ENCODE peak calls at places on chromosomes 5 and 9, in six cellular contexts. One of them, this sample, is unnamed.

GRCh38 chr5:83564069-83564749 is 92.7 kb downstream of the VCAN start:
- DNase-seq in K562: peak; percentile 42
- DNase-seq in neuronal stem cell: peak; percentile 21
- DNase-seq in mammary epithelial cell: peak; percentile 21
- DNase-seq in GM23248: peak; percentile 58
- DNase-seq in HCT116: peak; percentile 35
- DNase-seq in this sample: peak; percentile 58

GRCh38 chr5:142506756-142507155 is 179.1 kb downstream of the FGF1 start:
- DNase-seq in mammary epithelial cell: no peak
- DNase-seq in HCT116: no peak
- DNase-seq in neuronal stem cell: no peak
- DNase-seq in K562: no peak
- DNase-seq in GM23248: peak; percentile 41
- DNase-seq in this sample: no peak

GRCh38 chr9:87891754-87892153 is 9.1 kb downstream of the SPATA31E1 start:
- DNase-seq in HCT116: no peak
- DNase-seq in GM23248: peak; percentile 41
- DNase-seq in mammary epithelial cell: no peak
- DNase-seq in neuronal stem cell: no peak
- DNase-seq in K562: no peak
- DNase-seq in this sample: no peak

GRCh38 chr5:179115307-179115706 is 55.1 kb downstream of the ZNF354C start:
- DNase-seq in neuronal stem cell: no peak
- DNase-seq in GM23248: no peak
- DNase-seq in mammary epithelial cell: no peak
- DNase-seq in K562: no peak
- DNase-seq in HCT116: no peak
- DNase-seq in this sample: no peak

GRCh38 chr5:93609756-93610155 is 26.7 kb downstream of the NR2F1 start:
- DNase-seq in HCT116: no peak
- DNase-seq in GM23248: no peak
- DNase-seq in mammary epithelial cell: no peak
- DNase-seq in neuronal stem cell: no peak
- DNase-seq in K562: no peak
- DNase-seq in this sample: no peak

GRCh38 chr5:53003144-53003543 is 14.0 kb downstream of the ITGA2 start:
- DNase-seq in GM23248: no peak
- DNase-seq in K562: no peak
- DNase-seq in mammary epithelial cell: no peak
- DNase-seq in HCT116: no peak
- DNase-seq in neuronal stem cell: no peak
- DNase-seq in this sample: no peak

GRCh38 chr5:154162475-154163217 is 27.9 kb upstream of the GALNT10 start:
- DNase-seq in K562: no peak
- DNase-seq in neuronal stem cell: no peak
- DNase-seq in HCT116: no peak
- DNase-seq in mammary epithelial cell: no peak
- DNase-seq in GM23248: no peak
- DNase-seq in this sample: peak; percentile 41

GRCh38 chr5:138686668-138687067 is 66.6 kb upstream of the CTNNA1 start:
- DNase-seq in neuronal stem cell: no peak
- DNase-seq in HCT116: no peak
- DNase-seq in K562: no peak
- DNase-seq in GM23248: no peak
- DNase-seq in mammary epithelial cell: peak; percentile 53
- DNase-seq in this sample: no peak

GRCh38 chr9:75482566-75482965 is 394.3 kb downstream of the OSTF1 start:
- DNase-seq in neuronal stem cell: no peak
- DNase-seq in HCT116: no peak
- DNase-seq in K562: no peak
- DNase-seq in GM23248: no peak
- DNase-seq in mammary epithelial cell: no peak
- DNase-seq in this sample: no peak

GRCh38 chr5:144187699-144188294 is 17.1 kb downstream of the KCTD16 start:
- DNase-seq in K562: no peak
- DNase-seq in HCT116: no peak
- DNase-seq in mammary epithelial cell: peak; percentile 83
- DNase-seq in GM23248: peak; percentile 97
- DNase-seq in neuronal stem cell: no peak
- DNase-seq in this sample: peak; percentile 72

GRCh38 chr9:5910413-5911057 is 19.8 kb downstream of the MLANA start:
- DNase-seq in neuronal stem cell: no peak
- DNase-seq in K562: no peak
- DNase-seq in HCT116: no peak
- DNase-seq in GM23248: peak; percentile 23
- DNase-seq in mammary epithelial cell: peak; percentile 12
- DNase-seq in this sample: no peak

GRCh38 chr5:176742246-176743105 is 67.9 kb upstream of the UNC5A start:
- DNase-seq in HCT116: no peak
- DNase-seq in K562: no peak
- DNase-seq in GM23248: no peak
- DNase-seq in neuronal stem cell: no peak
- DNase-seq in mammary epithelial cell: no peak
- DNase-seq in this sample: no peak

GRCh38 chr5:42583322-42583721 is 160.1 kb downstream of the GHR start:
- DNase-seq in neuronal stem cell: peak; percentile 62
- DNase-seq in mammary epithelial cell: peak; percentile 78
- DNase-seq in K562: peak; percentile 69
- DNase-seq in HCT116: peak; percentile 37
- DNase-seq in GM23248: peak; percentile 63
- DNase-seq in this sample: peak; percentile 80

DNA sequence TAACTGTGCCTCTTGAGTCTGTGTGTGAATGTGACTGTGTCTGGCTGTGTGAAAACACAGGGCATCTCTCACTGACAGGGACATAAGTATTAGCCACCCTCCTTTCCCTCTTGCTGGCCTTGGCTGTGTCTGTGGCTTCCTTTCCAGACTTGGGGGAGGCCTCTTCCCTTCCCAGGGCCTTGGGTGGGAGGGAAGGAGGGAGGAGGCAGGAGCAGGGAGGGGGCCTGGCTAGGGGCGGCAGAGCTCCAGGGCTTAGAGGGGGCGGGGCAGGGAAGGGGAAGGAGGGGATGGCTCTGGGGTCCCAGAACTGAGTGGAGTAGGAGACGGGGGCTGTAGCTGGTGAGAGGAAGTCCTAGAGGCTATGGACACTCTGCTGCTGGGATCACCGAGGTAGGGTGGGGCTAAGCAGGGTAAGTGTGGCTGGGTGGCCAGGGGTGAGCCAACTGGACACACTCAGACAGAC is 1.7 kb downstream of the IL11RA start:
- DNase-seq in GM23248: peak; percentile 66
- DNase-seq in K562: peak; percentile 39
- DNase-seq in HCT116: no peak
- DNase-seq in neuronal stem cell: no peak
- DNase-seq in mammary epithelial cell: no peak
- DNase-seq in this sample: peak; percentile 67
- H3K4me2 ChIP-seq in GM23248: peak overlapping the region; percentile 92
- H3K4me2 ChIP-seq in K562: peak overlapping the region; percentile 98
- H3K4me2 ChIP-seq in HCT116: no peak overlapping the region
- H3K4me2 ChIP-seq in neuronal stem cell: peak overlapping the region; percentile 20
- H3K4me2 ChIP-seq in mammary epithelial cell: no peak overlapping the region
- H3K4me2 ChIP-seq in this sample: peak overlapping the region; percentile 87

DNA sequence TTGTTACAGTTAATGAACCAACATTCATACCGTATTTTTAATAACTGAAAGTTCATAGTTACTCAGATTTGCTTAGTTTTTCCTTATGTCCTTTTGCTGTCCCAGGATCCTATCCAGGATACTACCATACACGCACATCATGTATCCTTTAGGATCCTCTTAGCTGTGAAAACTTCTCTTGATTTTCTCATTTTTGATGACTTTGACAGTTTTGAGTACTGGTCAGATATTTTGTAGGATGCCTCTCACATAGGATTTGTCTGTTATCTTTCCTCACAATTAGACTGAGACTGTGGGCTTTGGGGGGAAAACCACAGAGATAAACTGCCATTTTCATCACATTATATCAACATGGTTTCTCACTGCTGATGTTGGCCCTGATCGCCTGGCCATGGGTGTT is 491.3 kb upstream of the TRPC7 start:
- DNase-seq in K562: no peak
- DNase-seq in HCT116: no peak
- DNase-seq in mammary epithelial cell: no peak
- DNase-seq in neuronal stem cell: no peak
- DNase-seq in GM23248: no peak
- DNase-seq in this sample: no peak
- H3K4me2 ChIP-seq in K562: no peak overlapping the region
- H3K4me2 ChIP-seq in HCT116: no peak overlapping the region
- H3K4me2 ChIP-seq in mammary epithelial cell: no peak overlapping the region
- H3K4me2 ChIP-seq in neuronal stem cell: no peak overlapping the region
- H3K4me2 ChIP-seq in GM23248: no peak overlapping the region
- H3K4me2 ChIP-seq in this sample: no peak overlapping the region

DNA sequence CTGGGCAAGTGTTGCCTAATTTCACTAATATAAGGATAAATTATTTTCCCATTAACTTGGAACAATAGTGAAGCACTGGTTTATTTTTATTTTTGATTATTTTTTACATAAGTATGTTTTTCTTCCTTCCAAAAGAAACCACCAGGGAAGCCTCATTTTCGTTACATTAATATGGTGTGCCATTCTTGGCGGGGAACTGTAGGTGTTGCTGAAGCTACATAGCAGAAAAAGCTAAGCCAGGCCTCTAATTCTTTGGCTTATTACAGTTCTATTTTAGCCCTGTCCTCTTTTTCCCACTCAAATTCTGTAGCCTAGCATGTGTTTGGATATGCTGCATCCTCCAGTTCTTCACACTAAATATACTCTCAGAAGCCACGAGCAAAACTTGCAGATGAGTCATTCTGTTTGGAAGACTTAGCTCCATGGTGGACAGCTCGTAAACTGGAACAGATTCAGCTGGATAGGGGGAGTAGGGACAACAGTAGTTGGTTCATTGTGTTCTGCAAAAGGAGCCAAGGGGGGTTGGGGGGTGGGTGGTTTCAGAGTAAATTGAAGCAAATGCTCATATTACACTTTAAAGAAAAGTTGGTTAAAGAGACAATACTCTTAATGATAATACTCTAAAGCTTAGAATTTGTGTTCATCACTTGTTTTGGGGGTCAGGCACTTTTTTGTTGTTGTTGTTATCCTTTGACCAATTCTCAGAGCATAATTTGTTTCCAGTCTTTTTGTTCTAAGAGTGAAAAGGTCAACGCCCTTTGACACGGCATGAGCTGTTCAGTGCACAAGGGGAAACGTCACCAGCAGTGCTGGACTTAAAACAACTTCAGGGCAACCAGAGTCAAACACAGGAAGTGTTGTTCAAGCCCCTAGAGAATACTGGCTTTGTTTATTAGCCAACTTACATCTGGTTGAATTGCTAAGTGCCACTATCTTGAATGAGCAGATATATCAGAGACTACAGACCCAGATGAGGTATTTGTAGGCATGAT is 369.2 kb downstream of the TMEM161B start:
- DNase-seq in neuronal stem cell: peak; percentile 90
- DNase-seq in K562: no peak
- DNase-seq in mammary epithelial cell: no peak
- DNase-seq in HCT116: no peak
- DNase-seq in GM23248: peak; percentile 1
- DNase-seq in this sample: peak; percentile 21
- H3K4me2 ChIP-seq in neuronal stem cell: no peak overlapping the region
- H3K4me2 ChIP-seq in K562: no peak overlapping the region
- H3K4me2 ChIP-seq in mammary epithelial cell: no peak overlapping the region
- H3K4me2 ChIP-seq in HCT116: no peak overlapping the region
- H3K4me2 ChIP-seq in GM23248: no peak overlapping the region
- H3K4me2 ChIP-seq in this sample: no peak overlapping the region

DNA sequence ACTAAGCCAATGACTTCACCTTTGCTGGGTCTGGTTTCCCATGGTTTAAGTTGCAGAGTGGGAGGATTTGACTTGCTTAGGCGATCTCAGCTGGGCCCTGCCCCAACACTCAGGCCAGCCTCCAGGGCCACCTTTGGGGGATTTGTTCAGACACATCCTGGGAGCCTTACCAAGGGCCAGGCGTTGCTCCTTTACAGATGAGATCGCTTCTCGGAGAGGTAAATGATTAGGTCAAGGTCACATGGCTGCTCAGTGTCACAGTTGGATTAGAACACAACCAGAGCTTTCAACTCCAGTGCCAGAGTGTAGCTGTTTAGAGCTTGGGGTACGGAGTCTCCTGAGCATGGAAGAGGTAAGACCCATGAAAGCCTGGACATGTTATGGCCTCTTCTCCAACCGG is 57.5 kb downstream of the COL27A1 start:
- DNase-seq in neuronal stem cell: no peak
- DNase-seq in HCT116: no peak
- DNase-seq in mammary epithelial cell: no peak
- DNase-seq in GM23248: no peak
- DNase-seq in K562: no peak
- DNase-seq in this sample: no peak
- H3K4me2 ChIP-seq in neuronal stem cell: no peak overlapping the region
- H3K4me2 ChIP-seq in HCT116: no peak overlapping the region
- H3K4me2 ChIP-seq in mammary epithelial cell: no peak overlapping the region
- H3K4me2 ChIP-seq in GM23248: no peak overlapping the region
- H3K4me2 ChIP-seq in K562: no peak overlapping the region
- H3K4me2 ChIP-seq in this sample: no peak overlapping the region

GRCh38 chr5:78568676-78569075 is 79.9 kb downstream of the LHFPL2 start:
- DNase-seq in HCT116: no peak
- DNase-seq in K562: no peak
- DNase-seq in neuronal stem cell: no peak
- DNase-seq in mammary epithelial cell: no peak
- DNase-seq in GM23248: no peak
- DNase-seq in this sample: no peak

GRCh38 chr5:78566747-78567449 is 81.7 kb downstream of the LHFPL2 start:
- DNase-seq in neuronal stem cell: no peak
- DNase-seq in K562: no peak
- DNase-seq in GM23248: peak; percentile 68
- DNase-seq in mammary epithelial cell: peak; percentile 27
- DNase-seq in HCT116: no peak
- DNase-seq in this sample: no peak

GRCh38 chr5:78570646-78571045 is 77.9 kb downstream of the LHFPL2 start:
- DNase-seq in neuronal stem cell: no peak
- DNase-seq in mammary epithelial cell: no peak
- DNase-seq in HCT116: no peak
- DNase-seq in GM23248: no peak
- DNase-seq in K562: no peak
- DNase-seq in this sample: no peak

GRCh38 chr5:78568212-78568611 is 80.4 kb downstream of the LHFPL2 start:
- DNase-seq in K562: no peak
- DNase-seq in GM23248: no peak
- DNase-seq in neuronal stem cell: no peak
- DNase-seq in HCT116: no peak
- DNase-seq in mammary epithelial cell: no peak
- DNase-seq in this sample: no peak

GRCh38 chr5:78569441-78569840 is 79.1 kb downstream of the LHFPL2 start:
- DNase-seq in GM23248: peak; percentile 7
- DNase-seq in neuronal stem cell: peak; percentile 9
- DNase-seq in HCT116: no peak
- DNase-seq in mammary epithelial cell: no peak
- DNase-seq in K562: no peak
- DNase-seq in this sample: peak; percentile 73
- H3K4me2 ChIP-seq in GM23248: no peak overlapping the region
- H3K4me2 ChIP-seq in neuronal stem cell: no peak overlapping the region
- H3K4me2 ChIP-seq in HCT116: no peak overlapping the region
- H3K4me2 ChIP-seq in mammary epithelial cell: no peak overlapping the region
- H3K4me2 ChIP-seq in K562: no peak overlapping the region
- H3K4me2 ChIP-seq in this sample: peak overlapping the region; percentile 40

GRCh38 chr5:125717209-125717608 is 706.0 kb upstream of the GRAMD2B start:
- DNase-seq in HCT116: no peak
- DNase-seq in neuronal stem cell: peak; percentile 18
- DNase-seq in mammary epithelial cell: peak; percentile 74
- DNase-seq in K562: no peak
- DNase-seq in GM23248: peak; percentile 14
- DNase-seq in this sample: peak; percentile 10

GRCh38 chr5:125708583-125708982 is 714.6 kb upstream of the GRAMD2B start:
- DNase-seq in neuronal stem cell: no peak
- DNase-seq in mammary epithelial cell: no peak
- DNase-seq in GM23248: no peak
- DNase-seq in HCT116: no peak
- DNase-seq in K562: no peak
- DNase-seq in this sample: no peak

GRCh38 chr5:125712397-125712796 is 710.8 kb upstream of the GRAMD2B start:
- DNase-seq in GM23248: no peak
- DNase-seq in HCT116: no peak
- DNase-seq in mammary epithelial cell: no peak
- DNase-seq in K562: no peak
- DNase-seq in neuronal stem cell: no peak
- DNase-seq in this sample: no peak

GRCh38 chr5:125713406-125713805 is 709.8 kb upstream of the GRAMD2B start:
- DNase-seq in neuronal stem cell: no peak
- DNase-seq in HCT116: no peak
- DNase-seq in GM23248: no peak
- DNase-seq in mammary epithelial cell: no peak
- DNase-seq in K562: no peak
- DNase-seq in this sample: no peak
- H3K4me2 ChIP-seq in neuronal stem cell: no peak overlapping the region
- H3K4me2 ChIP-seq in HCT116: no peak overlapping the region
- H3K4me2 ChIP-seq in GM23248: no peak overlapping the region
- H3K4me2 ChIP-seq in mammary epithelial cell: no peak overlapping the region
- H3K4me2 ChIP-seq in K562: no peak overlapping the region
- H3K4me2 ChIP-seq in this sample: no peak overlapping the region

This sample was measured in hepatocyte.